ENCODE peak calls at places on chromosomes 11 and 22, in seven cellular contexts. C is right atrium auricular region; F is sigmoid colon; I is A549; X is PC-3; A is CD8-positive, alpha-beta T cell; N is gastrocnemius medialis. B is an unnamed sample.

GRCh38 chr11:75719089-75719638 is 1.5 kb downstream of the MOGAT2 start:
- DNase-seq in I (no peak), C (no peak), A (no peak), F (no peak), N (no peak), X (no peak), B (no peak)

GRCh38 chr22:42868751-42869251 is 11.7 kb upstream of the ARFGAP3 start:
- DNase-seq in N (peak), C (no peak), F (peak), X (no peak), A (no peak), I (no peak), B (no peak)

GRCh38 chr11:101706015-101706414 is 122.2 kb upstream of the TRPC6 start:
- DNase-seq in I (no peak), A (no peak), N (no peak), F (no peak), C (no peak), X (no peak), B (no peak)

GRCh38 chr11:2521681-2522630 is 77.1 kb downstream of the KCNQ1 start:
- DNase-seq in X (no peak), F (peak), C (peak), A (no peak), I (no peak), N (peak), B (no peak)

GRCh38 chr11:106413222-106413621 is 335.8 kb downstream of the AASDHPPT start:
- DNase-seq in I (no peak), N (no peak), A (no peak), X (no peak), C (no peak), F (no peak), B (no peak)

GRCh38 chr22:48921411-48921903 is 906.2 kb downstream of the BRD1 start:
- DNase-seq in C (peak), N (no peak), F (peak), I (no peak), X (no peak), A (no peak), B (no peak)

GRCh38 chr11:64916040-64916847 is 765 bp downstream of the ATG2A start:
- DNase-seq in A (peak), I (peak), C (peak), F (peak), X (peak), N (peak), B (peak)

GRCh38 chr11:69196322-69197169 is 40.8 kb downstream of the SMIM38 start:
- DNase-seq in F (no peak), N (no peak), A (no peak), C (no peak), X (no peak), I (no peak), B (no peak)

GRCh38 chr11:27427183-27427980 is 45.2 kb downstream of the LGR4 start:
- DNase-seq in A (no peak), I (no peak), X (no peak), F (no peak), N (no peak), C (no peak), B (peak)

GRCh38 chr11:16846305-16846704 is 107.9 kb downstream of the C11orf58 start:
- DNase-seq in X (no peak), I (no peak), F (no peak), C (no peak), N (no peak), A (no peak), B (no peak)

GRCh38 chr11:8671651-8672062 is 10.8 kb downstream of the TRIM66 start:
- DNase-seq in I (no peak), X (no peak), A (no peak), C (peak), N (no peak), F (peak), B (peak)

GRCh38 chr11:68542617-68543016 is 82.1 kb downstream of the PPP6R3 start:
- DNase-seq in X (peak), I (no peak), A (no peak), N (no peak), C (no peak), F (peak), B (peak)

GRCh38 chr11:110095554-110095953 is 2.4 kb downstream of the ZC3H12C start:
- DNase-seq in F (no peak), X (peak), N (no peak), I (no peak), A (no peak), C (no peak), B (peak)

GRCh38 chr11:111635706-111636045 is 33.4 kb downstream of the SIK2 start:
- DNase-seq in F (peak), A (no peak), X (no peak), C (no peak), N (peak), I (no peak), B (no peak)

GRCh38 chr22:38444783-38445182 is 10.2 kb downstream of the KCNJ4 start:
- DNase-seq in F (no peak), C (no peak), N (no peak), I (no peak), X (no peak), A (no peak), B (no peak)

GRCh38 chr11:55732936-55733335 is 40.3 kb upstream of the OR5D13 start:
- DNase-seq in A (no peak), C (no peak), X (no peak), I (no peak), N (no peak), F (no peak), B (no peak)

GRCh38 chr22:31139866-31140716 is at the start of gene PLA2G3:
- DNase-seq in C (no peak), X (no peak), F (no peak), A (no peak), N (no peak), I (no peak), B (no peak)

GRCh38 chr11:47399860-47400812 is 8.3 kb upstream of the SLC39A13 start:
- DNase-seq in I (no peak), C (no peak), F (no peak), X (no peak), N (no peak), A (peak), B (no peak)

GRCh38 chr11:11620251-11620965 is 1.4 kb downstream of the GALNT18 start:
- DNase-seq in I (peak), C (peak), N (no peak), A (no peak), F (peak), X (peak), B (peak)

GRCh38 chr22:30204742-30205111 is 41.8 kb downstream of the LIF start:
- DNase-seq in N (no peak), I (no peak), A (no peak), F (no peak), X (no peak), C (no peak), B (no peak)

GRCh38 chr11:1074244-1075221 is at the start of gene MUC2:
- DNase-seq in A (no peak), I (no peak), N (no peak), C (no peak), X (no peak), F (peak), B (no peak)

GRCh38 chr11:77101043-77101537 is 1.6 kb upstream of the OMP start:
- DNase-seq in I (peak), A (no peak), X (peak), F (no peak), C (no peak), N (no peak), B (no peak)

GRCh38 chr11:70824590-70825300 is 426.4 kb downstream of the CTTN start:
- DNase-seq in X (no peak), F (no peak), A (no peak), C (no peak), N (no peak), I (no peak), B (no peak)

GRCh38 chr22:45537734-45538181 is 35.1 kb downstream of the FBLN1 start:
- DNase-seq in F (peak), I (no peak), N (no peak), A (no peak), C (peak), X (no peak), B (peak)

GRCh38 chr22:36197065-36197440 is 4.6 kb downstream of the APOL4 start:
- DNase-seq in N (peak), A (no peak), X (no peak), C (peak), I (no peak), F (peak), B (no peak)

GRCh38 chr22:37167981-37168647 is 18.4 kb upstream of the IL2RB start:
- DNase-seq in C (no peak), A (no peak), F (peak), X (no peak), N (no peak), I (no peak), B (no peak)

GRCh38 chr11:18236664-18237356 is at the start of gene SAA4:
- DNase-seq in X (peak), I (no peak), C (no peak), N (no peak), A (no peak), F (no peak), B (no peak)

GRCh38 chr11:113477321-113477720 is 2.1 kb upstream of the DRD2 start:
- DNase-seq in C (no peak), X (no peak), A (no peak), I (no peak), N (no peak), F (no peak), B (no peak)

GRCh38 chr22:45731798-45732495 is 60.3 kb downstream of the ATXN10 start:
- DNase-seq in X (peak), F (no peak), N (no peak), C (no peak), A (no peak), I (peak), B (no peak)

GRCh38 chr22:17994424-17995108 is 29.8 kb downstream of the MICAL3 start:
- DNase-seq in N (no peak), I (no peak), X (no peak), A (no peak), C (no peak), F (peak), B (no peak)

GRCh38 chr11:75105462-75105925 is 8.8 kb upstream of the OR2AT4 start:
- DNase-seq in C (no peak), I (no peak), F (no peak), N (no peak), X (no peak), A (no peak), B (no peak)

GRCh38 chr22:42901790-42902508 is 44.9 kb upstream of the ARFGAP3 start:
- DNase-seq in I (no peak), N (peak), A (no peak), X (no peak), F (no peak), C (no peak), B (no peak)

GRCh38 chr11:13169709-13170108 is 107.9 kb upstream of the BMAL1 start:
- DNase-seq in F (no peak), C (no peak), X (peak), I (no peak), N (no peak), A (no peak), B (peak)

GRCh38 chr11:17568944-17569343 is 21.9 kb downstream of the OTOG start:
- DNase-seq in F (no peak), N (no peak), X (no peak), A (no peak), C (no peak), I (no peak), B (no peak)

GRCh38 chr11:11293798-11294611 is 59.0 kb downstream of the CSNK2A3 start:
- DNase-seq in C (no peak), N (no peak), A (no peak), I (no peak), X (no peak), F (peak), B (no peak)

GRCh38 chr22:50315289-50316113 is 8.1 kb upstream of the PLXNB2 start:
- DNase-seq in F (no peak), I (no peak), C (no peak), A (no peak), X (no peak), N (no peak), B (no peak)

GRCh38 chr22:36026741-36027140 is 1.9 kb downstream of the RBFOX2 start:
- DNase-seq in F (no peak), C (no peak), X (peak), I (no peak), N (no peak), A (no peak), B (no peak)

GRCh38 chr11:82267186-82267585 is 466.5 kb downstream of the FAM181B start:
- DNase-seq in N (no peak), I (no peak), A (no peak), F (no peak), C (no peak), X (peak), B (no peak)

GRCh38 chr11:3849297-3849874 is 6.1 kb upstream of the STIM1 start:
- DNase-seq in F (no peak), C (no peak), X (peak), I (peak), N (no peak), A (no peak), B (peak)

GRCh38 chr11:116211166-116211565 is 561.6 kb downstream of the BUD13 start:
- DNase-seq in F (no peak), A (no peak), I (no peak), C (no peak), N (no peak), X (no peak), B (no peak)

GRCh38 chr11:116217006-116217405 is 555.8 kb downstream of the BUD13 start:
- DNase-seq in I (peak), F (no peak), A (no peak), C (no peak), N (no peak), X (peak), B (no peak)

GRCh38 chr11:116217441-116217840 is 555.3 kb downstream of the BUD13 start:
- DNase-seq in F (no peak), X (no peak), A (no peak), I (no peak), C (no peak), N (no peak), B (no peak)

GRCh38 chr11:116219171-116219635 is 553.6 kb downstream of the BUD13 start:
- DNase-seq in F (no peak), I (no peak), X (no peak), C (no peak), A (no peak), N (peak), B (no peak)

GRCh38 chr11:116215471-116216113 is 557.2 kb downstream of the BUD13 start:
- DNase-seq in N (no peak), A (no peak), I (no peak), C (no peak), X (no peak), F (no peak), B (no peak)
- TF ChIP-seq CTCF in N (no peak), A (no peak), I (no peak), C (no peak), X (peak), F (no peak), B (no peak)

GRCh38 chr11:128465946-128466688 is 121.2 kb downstream of the ETS1 start:
- DNase-seq in A (no peak), F (no peak), N (no peak), C (no peak), I (no peak), X (no peak), B (no peak)

GRCh38 chr11:128464878-128465277 is 122.5 kb downstream of the ETS1 start:
- DNase-seq in F (no peak), X (no peak), A (no peak), N (no peak), I (no peak), C (no peak), B (no peak)

GRCh38 chr11:128463975-128464374 is 123.4 kb downstream of the ETS1 start:
- DNase-seq in C (no peak), N (no peak), X (no peak), A (no peak), F (no peak), I (no peak), B (no peak)

GRCh38 chr11:128467041-128467440 is 120.3 kb downstream of the ETS1 start:
- DNase-seq in A (no peak), I (no peak), C (no peak), X (no peak), F (no peak), N (no peak), B (no peak)

DNA sequence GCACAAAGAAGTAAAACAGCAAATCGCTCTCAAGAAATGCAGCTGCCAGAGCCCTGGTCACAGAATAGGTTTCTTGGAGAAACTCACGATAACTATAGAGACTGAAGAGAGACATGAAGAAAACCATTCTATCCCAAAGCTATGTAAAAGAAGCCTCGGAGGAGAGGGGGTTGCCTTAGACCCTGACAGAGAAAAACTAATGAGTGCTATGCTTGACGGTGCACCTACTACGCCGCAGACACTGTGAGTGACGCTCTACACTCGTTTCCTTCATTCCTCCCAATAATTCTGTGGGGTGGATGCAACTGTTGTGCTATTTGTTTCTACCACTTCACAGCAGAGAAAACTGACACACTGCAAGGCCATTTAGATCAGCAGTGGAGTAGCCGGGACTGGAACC is 121.8 kb downstream of the ETS1 start:
- DNase-seq in A (no peak), C (no peak), N (no peak), X (no peak), I (no peak), F (no peak), B (no peak)
- H3K27ac ChIP-seq in A (peak), C (peak), N (peak), X (no peak), I (no peak), F (peak), B (no peak)

GRCh38 chr11:96318850-96319249 is 24.1 kb downstream of the MAML2 start:
- DNase-seq in A (no peak), F (no peak), X (no peak), C (no peak), N (no peak), I (no peak), B (no peak)
- TF ChIP-seq CTCF in A (no peak), F (no peak), X (no peak), C (no peak), N (no peak), I (no peak), B (no peak)

DNA sequence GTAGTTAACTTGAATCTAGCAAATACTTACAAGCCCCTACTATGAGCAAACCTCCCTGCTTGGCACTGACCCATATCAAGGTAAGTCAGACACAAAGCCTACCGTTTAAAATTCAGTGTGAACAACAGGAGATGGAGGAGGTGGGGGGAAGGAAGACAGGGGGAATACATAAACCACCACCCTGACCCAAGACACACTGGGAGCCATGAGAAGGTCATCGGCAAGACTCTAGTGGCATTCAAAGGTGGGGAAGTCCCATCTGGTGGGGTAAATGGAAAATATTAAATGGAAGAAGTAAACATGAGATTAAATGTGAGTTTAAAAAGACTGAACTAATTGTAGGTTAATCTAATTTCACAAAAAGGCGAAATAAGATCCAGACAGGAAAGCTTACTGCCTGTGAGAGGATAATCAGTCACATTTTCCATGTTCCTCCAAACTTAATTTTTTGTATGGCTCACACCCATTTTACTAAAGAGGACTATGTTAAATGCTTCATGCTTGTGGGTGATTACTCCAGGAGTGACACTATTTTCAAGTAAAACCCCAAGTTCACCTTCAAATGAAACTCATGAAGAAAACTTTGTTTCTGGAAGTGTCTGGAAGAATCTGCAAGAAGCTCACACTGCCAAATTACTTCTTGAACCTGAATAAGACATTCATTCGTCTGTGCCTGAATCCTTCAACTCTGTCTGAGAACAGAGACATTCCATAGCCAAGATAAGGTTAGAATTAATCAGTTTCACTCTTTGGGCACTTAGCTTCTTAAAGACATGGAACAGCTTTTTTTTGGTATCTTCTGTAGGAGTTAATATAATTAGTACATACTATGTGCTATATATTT is 51.7 kb downstream of the PITPNB start:
- DNase-seq in F (no peak), C (no peak), I (no peak), X (no peak), N (no peak), A (no peak), B (no peak)
- H3K27ac ChIP-seq in F (peak), C (peak), I (peak), X (peak), N (peak), A (no peak), B (no peak)

DNA sequence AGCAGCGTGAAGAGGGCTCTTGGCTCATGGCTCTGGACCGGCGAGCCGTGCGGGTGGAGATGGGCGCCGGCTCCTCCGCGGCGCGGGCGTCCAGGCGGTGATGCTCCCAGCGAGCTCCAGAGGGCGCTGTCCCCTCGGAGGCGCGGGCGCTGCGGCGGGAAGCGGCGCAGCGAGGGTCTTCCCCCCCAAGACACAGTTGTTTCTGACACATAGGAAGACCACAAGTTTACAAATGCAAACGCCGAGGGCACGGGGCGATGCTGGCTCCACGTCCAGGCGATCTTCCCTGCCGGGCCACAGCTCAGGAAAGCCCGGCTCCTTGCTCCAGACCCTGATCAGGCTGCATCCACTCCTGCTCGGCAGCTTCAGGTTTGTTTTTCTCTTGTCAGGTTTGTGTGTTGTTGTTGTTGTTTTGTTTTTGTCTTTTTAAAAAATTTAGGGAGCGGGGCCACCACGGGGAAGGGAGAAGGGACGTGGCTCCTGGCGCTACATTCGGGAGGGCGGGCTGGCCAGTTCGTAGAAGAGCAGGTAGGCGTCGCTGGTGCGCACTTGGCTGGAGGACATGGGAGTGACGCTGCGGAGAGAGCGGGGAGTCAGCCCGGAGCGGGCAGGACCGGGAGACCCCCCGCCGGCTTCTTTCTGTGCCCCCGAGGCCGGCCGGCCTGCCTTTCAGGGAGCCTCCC is 10.0 kb upstream of the MFRP start:
- DNase-seq in N (no peak), I (peak), X (peak), A (peak), C (peak), F (peak), B (no peak)
- TF ChIP-seq CTCF in N (peak), I (peak), X (peak), A (peak), C (peak), F (peak), B (peak)

GRCh38 chr11:86152006-86152862 is 83.3 kb upstream of the PICALM start:
- DNase-seq in F (no peak), I (no peak), N (no peak), C (no peak), A (no peak), X (peak), B (no peak)
- H3K27ac ChIP-seq in F (peak), I (peak), N (no peak), C (peak), A (no peak), X (no peak), B (peak)

GRCh38 chr11:72012091-72012630 is 13.5 kb downstream of the IL18BP start:
- DNase-seq in F (no peak), X (no peak), A (no peak), N (no peak), C (no peak), I (no peak), B (no peak)

GRCh38 chr11:72013765-72014711 is 15.3 kb downstream of the IL18BP start:
- DNase-seq in C (no peak), N (no peak), A (no peak), I (no peak), F (no peak), X (no peak), B (no peak)

GRCh38 chr11:72012897-72013721 is 14.4 kb downstream of the IL18BP start:
- DNase-seq in I (no peak), N (peak), F (peak), C (no peak), A (no peak), X (peak), B (peak)

GRCh38 chr11:72014761-72015320 is 16.1 kb downstream of the IL18BP start:
- DNase-seq in A (no peak), N (no peak), I (no peak), C (no peak), F (no peak), X (no peak), B (no peak)

GRCh38 chr11:72015511-72016061 is 16.9 kb downstream of the IL18BP start:
- DNase-seq in N (no peak), I (no peak), A (no peak), F (no peak), C (no peak), X (peak), B (no peak)
- TF ChIP-seq CTCF in N (no peak), I (peak), A (no peak), F (no peak), C (no peak), X (peak), B (no peak)

B was measured in RWPE1.